ENCODE peak calls at places on chromosome 2, in ten cellular contexts. U, V, F, Q, S, T, M, Z, B and J are unnamed samples.

GRCh38 chr2:234178309-234179030 is 128.0 kb downstream of the SPP2 start:
- DNase-seq in U (no peak), V (no peak), F (no peak), Q (peak), S (no peak), T (no peak), M (no peak), Z (peak), B (no peak), J (no peak)

GRCh38 chr2:235654115-235654514 is 160.3 kb downstream of the AGAP1 start:
- DNase-seq in U (peak), V (no peak), F (no peak), Q (no peak), S (no peak), T (no peak), M (no peak), Z (peak), B (no peak), J (no peak)

GRCh38 chr2:180128861-180129260 is 121.8 kb upstream of the CWC22 start:
- DNase-seq in U (no peak), V (no peak), F (no peak), Q (no peak), S (no peak), T (no peak), M (no peak), Z (no peak), B (no peak), J (no peak)

GRCh38 chr2:219249203-219249980 is 3.7 kb upstream of the TUBA4B start:
- DNase-seq in U (peak), V (peak), F (peak), Q (peak), S (peak), T (peak), M (peak), Z (peak), B (no peak), J (peak)

GRCh38 chr2:15048000-15048399 is 415.5 kb downstream of the LRATD1 start:
- DNase-seq in U (no peak), V (no peak), F (no peak), Q (no peak), S (no peak), T (no peak), M (no peak), Z (no peak), B (no peak), J (no peak)

GRCh38 chr2:62112192-62112591 is 83.7 kb upstream of the B3GNT2 start:
- DNase-seq in U (peak), V (no peak), F (no peak), Q (no peak), S (no peak), T (no peak), M (no peak), Z (peak), B (no peak), J (no peak)

GRCh38 chr2:174577967-174578589 is 19.5 kb downstream of the WIPF1 start:
- DNase-seq in U (peak), V (peak), F (no peak), Q (no peak), S (no peak), T (no peak), M (peak), Z (peak), B (no peak), J (no peak)

GRCh38 chr2:218387369-218388194 is 5.5 kb downstream of the SLC11A1 start:
- DNase-seq in U (peak), V (no peak), F (no peak), Q (peak), S (no peak), T (peak), M (peak), Z (peak), B (no peak), J (no peak)

GRCh38 chr2:33015421-33016142 is 68.8 kb downstream of the LTBP1 start:
- DNase-seq in U (peak), V (no peak), F (no peak), Q (peak), S (no peak), T (no peak), M (no peak), Z (peak), B (no peak), J (no peak)

GRCh38 chr2:142857247-142858154 is 20.0 kb upstream of the KYNU start:
- DNase-seq in U (no peak), V (no peak), F (no peak), Q (no peak), S (no peak), T (no peak), M (no peak), Z (peak), B (no peak), J (no peak)

GRCh38 chr2:16425462-16426336 is 239.9 kb downstream of the CYRIA start:
- DNase-seq in U (no peak), V (no peak), F (peak), Q (peak), S (no peak), T (no peak), M (no peak), Z (no peak), B (no peak), J (no peak)

GRCh38 chr2:19607400-19607799 is 249.0 kb upstream of the OSR1 start:
- DNase-seq in U (peak), V (no peak), F (no peak), Q (peak), S (no peak), T (no peak), M (no peak), Z (peak), B (no peak), J (no peak)

GRCh38 chr2:52964916-52965530 is 802.6 kb upstream of the CHAC2 start:
- DNase-seq in U (no peak), V (no peak), F (no peak), Q (no peak), S (no peak), T (no peak), M (no peak), Z (no peak), B (no peak), J (no peak)

GRCh38 chr2:150888337-150888736 is 373.3 kb downstream of the RBM43 start:
- DNase-seq in U (peak), V (no peak), F (no peak), Q (no peak), S (no peak), T (no peak), M (no peak), Z (peak), B (no peak), J (no peak)

GRCh38 chr2:133433455-133434451 is 134.5 kb downstream of the NCKAP5 start:
- DNase-seq in U (no peak), V (no peak), F (no peak), Q (no peak), S (no peak), T (no peak), M (no peak), Z (peak), B (no peak), J (no peak)

GRCh38 chr2:204673877-204674276 is 128.6 kb downstream of the PARD3B start:
- DNase-seq in U (peak), V (no peak), F (no peak), Q (no peak), S (no peak), T (no peak), M (no peak), Z (peak), B (no peak), J (no peak)

GRCh38 chr2:165239230-165239629 is at the start of gene SCN2A:
- DNase-seq in U (peak), V (peak), F (no peak), Q (no peak), S (no peak), T (no peak), M (no peak), Z (peak), B (peak), J (peak)

GRCh38 chr2:10400568-10400977 is 47.6 kb downstream of the ODC1 start:
- DNase-seq in U (no peak), V (no peak), F (peak), Q (no peak), S (no peak), T (peak), M (no peak), Z (no peak), B (no peak), J (no peak)

GRCh38 chr2:113079123-113079522 is 11.4 kb downstream of the IL1F10 start:
- DNase-seq in U (no peak), V (no peak), F (no peak), Q (no peak), S (no peak), T (no peak), M (no peak), Z (no peak), B (no peak), J (no peak)